ENCODE peak calls at places on chromosomes 13 and 19, in six cellular contexts. J, Q, V, H, X and C are unnamed samples.

GRCh38 chr19:327291-328024 is 17.1 kb downstream of the MIER2 start:
- DNase-seq in J (no peak), Q (no peak), V (no peak), H (no peak), X (no peak), C (no peak)

GRCh38 chr13:99984134-99984462 is 2.5 kb downstream of the ZIC2 start:
- DNase-seq in J (no peak), Q (no peak), V (no peak), H (no peak), X (no peak), C (no peak)

GRCh38 chr19:28239270-28239669 is 973.7 kb downstream of the UQCRFS1 start:
- DNase-seq in J (no peak), Q (peak), V (no peak), H (no peak), X (no peak), C (no peak)

GRCh38 chr19:33784432-33784831 is 12.2 kb upstream of the KCTD15 start:
- DNase-seq in J (no peak), Q (no peak), V (no peak), H (no peak), X (no peak), C (no peak)

GRCh38 chr19:5296021-5296420 is 44.6 kb downstream of the PTPRS start:
- DNase-seq in J (no peak), Q (no peak), V (no peak), H (no peak), X (no peak), C (no peak)

GRCh38 chr19:46351241-46352041 is 4.6 kb downstream of the PPP5C start:
- DNase-seq in J (no peak), Q (no peak), V (peak), H (peak), X (no peak), C (peak)

GRCh38 chr19:574658-575526 is 2.5 kb downstream of the BSG start:
- DNase-seq in J (no peak), Q (no peak), V (peak), H (no peak), X (no peak), C (peak)

GRCh38 chr13:110042253-110042652 is 255.9 kb upstream of the IRS2 start:
- DNase-seq in J (no peak), Q (no peak), V (no peak), H (no peak), X (no peak), C (no peak)

GRCh38 chr13:99812611-99813010 is 159.0 kb downstream of the ZIC5 start:
- DNase-seq in J (no peak), Q (peak), V (peak), H (no peak), X (no peak), C (peak)

GRCh38 chr13:111219306-111219705 is 101.1 kb upstream of the TEX29 start:
- DNase-seq in J (no peak), Q (no peak), V (peak), H (no peak), X (no peak), C (peak)

GRCh38 chr13:60758637-60759036 is 361.6 kb downstream of the TDRD3 start:
- DNase-seq in J (no peak), Q (no peak), V (no peak), H (no peak), X (no peak), C (no peak)

GRCh38 chr13:45833663-45834062 is 17.9 kb downstream of the SIAH3 start:
- DNase-seq in J (no peak), Q (peak), V (peak), H (no peak), X (no peak), C (no peak)

GRCh38 chr13:97030705-97031452 is 36.6 kb upstream of the OXGR1 start:
- DNase-seq in J (no peak), Q (peak), V (peak), H (no peak), X (peak), C (peak)

GRCh38 chr19:51509823-51510660 is 8.4 kb upstream of the SIGLEC12 start:
- DNase-seq in J (no peak), Q (no peak), V (no peak), H (no peak), X (no peak), C (no peak)

GRCh38 chr19:35975608-35976214 is 19.3 kb upstream of the SDHAF1 start:
- DNase-seq in J (no peak), Q (peak), V (peak), H (no peak), X (no peak), C (no peak)

GRCh38 chr19:8491574-8491973 is 10.9 kb downstream of the PRAM1 start:
- DNase-seq in J (no peak), Q (peak), V (no peak), H (no peak), X (no peak), C (no peak)

GRCh38 chr19:45599286-45599685 is 2.7 kb downstream of the GPR4 start:
- DNase-seq in J (no peak), Q (no peak), V (no peak), H (no peak), X (no peak), C (no peak)

GRCh38 chr19:11111117-11111770 is 22.0 kb downstream of the LDLR start:
- DNase-seq in J (no peak), Q (no peak), V (no peak), H (no peak), X (no peak), C (no peak)

GRCh38 chr13:27933580-27934328 is 14.0 kb downstream of the PDX1 start:
- DNase-seq in J (no peak), Q (no peak), V (no peak), H (no peak), X (no peak), C (no peak)

GRCh38 chr13:46553521-46553885 is 533 bp downstream of the LRCH1 start:
- DNase-seq in J (no peak), Q (no peak), V (no peak), H (no peak), X (no peak), C (no peak)

GRCh38 chr19:39941615-39942507 is 7.4 kb upstream of the FCGBP start:
- DNase-seq in J (no peak), Q (no peak), V (peak), H (no peak), X (no peak), C (peak)

GRCh38 chr13:55569082-55569481 is 1571.6 kb upstream of the PRR20A start:
- DNase-seq in J (no peak), Q (no peak), V (no peak), H (no peak), X (no peak), C (no peak)

GRCh38 chr13:100525453-100526298 is 62.9 kb downstream of the GGACT start:
- DNase-seq in J (no peak), Q (no peak), V (no peak), H (no peak), X (no peak), C (no peak)

GRCh38 chr13:51632643-51633357 is 48.5 kb downstream of the WDFY2 start:
- DNase-seq in J (no peak), Q (no peak), V (peak), H (no peak), X (no peak), C (no peak)

GRCh38 chr13:30863231-30863630 is 42.8 kb upstream of the MEDAG start:
- DNase-seq in J (no peak), Q (no peak), V (no peak), H (no peak), X (no peak), C (no peak)